ENCODE peak calls at places on chromosome 12, in ten cellular contexts. One of them, this sample, is unnamed.

GRCh38 chr12:4280351-4281163 is 7.0 kb downstream of the CCND2 start:
- DNase-seq in hepatocyte: peak; percentile 47
- DNase-seq in upper lobe of right lung: peak; percentile 74
- DNase-seq in tibial artery: no peak
- DNase-seq in ovary: peak; percentile 67
- DNase-seq in prostate gland: no peak
- DNase-seq in neural progenitor cell: peak; percentile 32
- DNase-seq in AG04450: no peak
- DNase-seq in Peyer's patch: no peak
- DNase-seq in HepG2: no peak
- DNase-seq in this sample: no peak

GRCh38 chr12:68405292-68405900 is 73.2 kb upstream of the MDM1 start:
- DNase-seq in hepatocyte: no peak
- DNase-seq in upper lobe of right lung: no peak
- DNase-seq in tibial artery: no peak
- DNase-seq in ovary: no peak
- DNase-seq in prostate gland: no peak
- DNase-seq in neural progenitor cell: no peak
- DNase-seq in AG04450: no peak
- DNase-seq in Peyer's patch: no peak
- DNase-seq in HepG2: no peak
- DNase-seq in this sample: no peak

GRCh38 chr12:76927170-76927784 is 48.5 kb upstream of the CSRP2 start:
- DNase-seq in hepatocyte: peak; percentile 35
- DNase-seq in upper lobe of right lung: no peak
- DNase-seq in tibial artery: peak; percentile 37
- DNase-seq in ovary: no peak
- DNase-seq in prostate gland: peak; percentile 11
- DNase-seq in neural progenitor cell: peak; percentile 75
- DNase-seq in AG04450: no peak
- DNase-seq in Peyer's patch: no peak
- DNase-seq in HepG2: peak; percentile 25
- DNase-seq in this sample: peak; percentile 5

GRCh38 chr12:93297536-93297935 is 80.2 kb upstream of the NUDT4 start:
- DNase-seq in hepatocyte: no peak
- DNase-seq in upper lobe of right lung: no peak
- DNase-seq in tibial artery: no peak
- DNase-seq in ovary: no peak
- DNase-seq in prostate gland: no peak
- DNase-seq in neural progenitor cell: no peak
- DNase-seq in AG04450: no peak
- DNase-seq in Peyer's patch: no peak
- DNase-seq in HepG2: no peak
- DNase-seq in this sample: no peak

GRCh38 chr12:111434680-111435338 is 29.1 kb downstream of the SH2B3 start:
- DNase-seq in hepatocyte: peak; percentile 47
- DNase-seq in upper lobe of right lung: no peak
- DNase-seq in tibial artery: peak; percentile 62
- DNase-seq in ovary: peak; percentile 85
- DNase-seq in prostate gland: peak; percentile 36
- DNase-seq in neural progenitor cell: no peak
- DNase-seq in AG04450: no peak
- DNase-seq in Peyer's patch: peak; percentile 85
- DNase-seq in HepG2: no peak
- DNase-seq in this sample: peak; percentile 75

GRCh38 chr12:65961731-65962130 is 137.4 kb downstream of the HMGA2 start:
- DNase-seq in hepatocyte: no peak
- DNase-seq in upper lobe of right lung: no peak
- DNase-seq in tibial artery: no peak
- DNase-seq in ovary: no peak
- DNase-seq in prostate gland: no peak
- DNase-seq in neural progenitor cell: no peak
- DNase-seq in AG04450: no peak
- DNase-seq in Peyer's patch: no peak
- DNase-seq in HepG2: no peak
- DNase-seq in this sample: no peak

GRCh38 chr12:53340398-53340797 is 4.2 kb upstream of the SP7 start:
- DNase-seq in hepatocyte: no peak
- DNase-seq in upper lobe of right lung: no peak
- DNase-seq in tibial artery: no peak
- DNase-seq in ovary: no peak
- DNase-seq in prostate gland: no peak
- DNase-seq in neural progenitor cell: no peak
- DNase-seq in AG04450: no peak
- DNase-seq in Peyer's patch: no peak
- DNase-seq in HepG2: no peak
- DNase-seq in this sample: no peak

GRCh38 chr12:120416490-120417216 is 21.3 kb upstream of the COX6A1 start:
- DNase-seq in hepatocyte: no peak
- DNase-seq in upper lobe of right lung: no peak
- DNase-seq in tibial artery: no peak
- DNase-seq in ovary: no peak
- DNase-seq in prostate gland: no peak
- DNase-seq in neural progenitor cell: no peak
- DNase-seq in AG04450: no peak
- DNase-seq in Peyer's patch: no peak
- DNase-seq in HepG2: no peak
- DNase-seq in this sample: no peak

GRCh38 chr12:153080-153746 is 60.7 kb downstream of the SLC6A12 start:
- DNase-seq in hepatocyte: peak; percentile 89
- DNase-seq in upper lobe of right lung: peak; percentile 84
- DNase-seq in tibial artery: peak; percentile 38
- DNase-seq in ovary: peak; percentile 48
- DNase-seq in prostate gland: peak; percentile 35
- DNase-seq in neural progenitor cell: peak; percentile 89
- DNase-seq in AG04450: no peak
- DNase-seq in Peyer's patch: peak; percentile 30
- DNase-seq in HepG2: peak; percentile 75
- DNase-seq in this sample: peak; percentile 56

GRCh38 chr12:3206536-3207072 is 129.4 kb downstream of the TSPAN9 start:
- DNase-seq in hepatocyte: no peak
- DNase-seq in upper lobe of right lung: no peak
- DNase-seq in tibial artery: no peak
- DNase-seq in ovary: no peak
- DNase-seq in prostate gland: no peak
- DNase-seq in neural progenitor cell: no peak
- DNase-seq in AG04450: no peak
- DNase-seq in Peyer's patch: no peak
- DNase-seq in HepG2: no peak
- DNase-seq in this sample: no peak

GRCh38 chr12:116361404-116362223 is 84.1 kb upstream of the MED13L start:
- DNase-seq in hepatocyte: no peak
- DNase-seq in upper lobe of right lung: no peak
- DNase-seq in tibial artery: no peak
- DNase-seq in ovary: no peak
- DNase-seq in prostate gland: no peak
- DNase-seq in neural progenitor cell: no peak
- DNase-seq in AG04450: no peak
- DNase-seq in Peyer's patch: peak; percentile 29
- DNase-seq in HepG2: no peak
- DNase-seq in this sample: no peak

GRCh38 chr12:59182660-59183455 is 262.6 kb upstream of the LRIG3 start:
- DNase-seq in hepatocyte: no peak
- DNase-seq in upper lobe of right lung: no peak
- DNase-seq in tibial artery: no peak
- DNase-seq in ovary: no peak
- DNase-seq in prostate gland: no peak
- DNase-seq in neural progenitor cell: no peak
- DNase-seq in AG04450: no peak
- DNase-seq in Peyer's patch: no peak
- DNase-seq in HepG2: no peak
- DNase-seq in this sample: no peak

GRCh38 chr12:122318607-122319311 is 52.5 kb upstream of the VPS33A start:
- DNase-seq in hepatocyte: no peak
- DNase-seq in upper lobe of right lung: no peak
- DNase-seq in tibial artery: peak; percentile 43
- DNase-seq in ovary: no peak
- DNase-seq in prostate gland: no peak
- DNase-seq in neural progenitor cell: no peak
- DNase-seq in AG04450: peak; percentile 24
- DNase-seq in Peyer's patch: no peak
- DNase-seq in HepG2: no peak
- DNase-seq in this sample: no peak

GRCh38 chr12:122322501-122322900 is 56.2 kb upstream of the VPS33A start:
- DNase-seq in hepatocyte: no peak
- DNase-seq in upper lobe of right lung: no peak
- DNase-seq in tibial artery: no peak
- DNase-seq in ovary: no peak
- DNase-seq in prostate gland: no peak
- DNase-seq in neural progenitor cell: no peak
- DNase-seq in AG04450: no peak
- DNase-seq in Peyer's patch: no peak
- DNase-seq in HepG2: no peak
- DNase-seq in this sample: no peak

GRCh38 chr12:122323311-122324019 is 57.2 kb upstream of the VPS33A start:
- DNase-seq in hepatocyte: no peak
- DNase-seq in upper lobe of right lung: no peak
- DNase-seq in tibial artery: no peak
- DNase-seq in ovary: no peak
- DNase-seq in prostate gland: no peak
- DNase-seq in neural progenitor cell: no peak
- DNase-seq in AG04450: no peak
- DNase-seq in Peyer's patch: no peak
- DNase-seq in HepG2: no peak
- DNase-seq in this sample: no peak

GRCh38 chr12:122319312-122319638 is 53.0 kb upstream of the VPS33A start:
- DNase-seq in hepatocyte: no peak
- DNase-seq in upper lobe of right lung: no peak
- DNase-seq in tibial artery: no peak
- DNase-seq in ovary: no peak
- DNase-seq in prostate gland: no peak
- DNase-seq in neural progenitor cell: no peak
- DNase-seq in AG04450: no peak
- DNase-seq in Peyer's patch: no peak
- DNase-seq in HepG2: no peak
- DNase-seq in this sample: no peak
- H3K27ac ChIP-seq in hepatocyte: no peak overlapping the region
- H3K27ac ChIP-seq in upper lobe of right lung: peak overlapping the region; percentile 53
- H3K27ac ChIP-seq in tibial artery: peak overlapping the region; percentile 76
- H3K27ac ChIP-seq in ovary: no peak overlapping the region
- H3K27ac ChIP-seq in prostate gland: no peak overlapping the region
- H3K27ac ChIP-seq in neural progenitor cell: no peak overlapping the region
- H3K27ac ChIP-seq in AG04450: peak overlapping the region; percentile 78
- H3K27ac ChIP-seq in Peyer's patch: no peak overlapping the region
- H3K27ac ChIP-seq in HepG2: no peak overlapping the region
- H3K27ac ChIP-seq in this sample: no peak overlapping the region

GRCh38 chr12:25996677-25997076 is 38.2 kb downstream of the RASSF8 start:
- DNase-seq in hepatocyte: no peak
- DNase-seq in upper lobe of right lung: no peak
- DNase-seq in tibial artery: no peak
- DNase-seq in ovary: no peak
- DNase-seq in prostate gland: no peak
- DNase-seq in neural progenitor cell: no peak
- DNase-seq in AG04450: no peak
- DNase-seq in Peyer's patch: no peak
- DNase-seq in HepG2: no peak
- DNase-seq in this sample: no peak

GRCh38 chr12:26000883-26001282 is 42.4 kb downstream of the RASSF8 start:
- DNase-seq in hepatocyte: no peak
- DNase-seq in upper lobe of right lung: no peak
- DNase-seq in tibial artery: no peak
- DNase-seq in ovary: no peak
- DNase-seq in prostate gland: no peak
- DNase-seq in neural progenitor cell: no peak
- DNase-seq in AG04450: no peak
- DNase-seq in Peyer's patch: no peak
- DNase-seq in HepG2: no peak
- DNase-seq in this sample: no peak

GRCh38 chr12:25997401-25997973 is 39.0 kb downstream of the RASSF8 start:
- DNase-seq in hepatocyte: no peak
- DNase-seq in upper lobe of right lung: no peak
- DNase-seq in tibial artery: no peak
- DNase-seq in ovary: no peak
- DNase-seq in prostate gland: no peak
- DNase-seq in neural progenitor cell: peak; percentile 41
- DNase-seq in AG04450: peak; percentile 53
- DNase-seq in Peyer's patch: no peak
- DNase-seq in HepG2: no peak
- DNase-seq in this sample: no peak

GRCh38 chr12:26003065-26003464 is 44.6 kb downstream of the RASSF8 start:
- DNase-seq in hepatocyte: no peak
- DNase-seq in upper lobe of right lung: no peak
- DNase-seq in tibial artery: no peak
- DNase-seq in ovary: no peak
- DNase-seq in prostate gland: no peak
- DNase-seq in neural progenitor cell: no peak
- DNase-seq in AG04450: no peak
- DNase-seq in Peyer's patch: no peak
- DNase-seq in HepG2: no peak
- DNase-seq in this sample: no peak

DNA sequence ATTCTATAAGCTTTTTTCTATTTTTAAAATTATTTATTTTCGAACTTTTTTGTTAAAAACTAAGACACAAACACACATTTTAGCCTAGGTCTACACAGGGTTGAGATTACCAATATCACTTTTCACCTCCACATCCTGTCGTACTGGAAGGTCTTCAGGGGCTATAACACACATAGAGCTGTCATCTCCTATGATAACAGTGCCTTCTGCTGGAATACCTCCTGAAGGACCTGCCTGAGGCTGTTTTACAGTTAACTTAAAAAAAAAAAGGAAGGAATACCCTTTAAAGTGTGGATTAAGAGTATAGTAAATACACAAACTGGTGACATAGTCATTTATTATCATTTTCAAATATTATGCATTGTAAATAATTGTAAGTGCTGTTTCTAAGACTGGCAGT is 43.0 kb downstream of the RASSF8 start:
- DNase-seq in hepatocyte: no peak
- DNase-seq in upper lobe of right lung: no peak
- DNase-seq in tibial artery: no peak
- DNase-seq in ovary: no peak
- DNase-seq in prostate gland: no peak
- DNase-seq in neural progenitor cell: no peak
- DNase-seq in AG04450: no peak
- DNase-seq in Peyer's patch: no peak
- DNase-seq in HepG2: no peak
- DNase-seq in this sample: no peak
- TF ChIP-seq CTCF in hepatocyte: peak; percentile 5
- TF ChIP-seq CTCF in upper lobe of right lung: no peak
- TF ChIP-seq CTCF in tibial artery: no peak
- TF ChIP-seq CTCF in ovary: no peak
- TF ChIP-seq CTCF in prostate gland: no peak
- TF ChIP-seq CTCF in neural progenitor cell: no peak
- TF ChIP-seq CTCF in AG04450: no peak
- TF ChIP-seq CTCF in Peyer's patch: no peak
- TF ChIP-seq CTCF in HepG2: peak; percentile 17
- TF ChIP-seq CTCF in this sample: no peak

GRCh38 chr12:74953697-74954096 is 255.9 kb downstream of the KCNC2 start:
- DNase-seq in hepatocyte: no peak
- DNase-seq in upper lobe of right lung: no peak
- DNase-seq in tibial artery: no peak
- DNase-seq in ovary: no peak
- DNase-seq in prostate gland: no peak
- DNase-seq in neural progenitor cell: no peak
- DNase-seq in AG04450: no peak
- DNase-seq in Peyer's patch: no peak
- DNase-seq in HepG2: no peak
- DNase-seq in this sample: no peak
- H3K9me3 ChIP-seq in hepatocyte: peaks cover 8% of the 10 kb centered on the region
- H3K9me3 ChIP-seq in upper lobe of right lung: no peaks in the 10 kb centered on the region
- H3K9me3 ChIP-seq in tibial artery: no peaks in the 10 kb centered on the region
- H3K9me3 ChIP-seq in ovary: no peaks in the 10 kb centered on the region
- H3K9me3 ChIP-seq in prostate gland: no peaks in the 10 kb centered on the region
- H3K9me3 ChIP-seq in neural progenitor cell: no peaks in the 10 kb centered on the region
- H3K9me3 ChIP-seq in AG04450: no peaks in the 10 kb centered on the region
- H3K9me3 ChIP-seq in Peyer's patch: no peaks in the 10 kb centered on the region
- H3K9me3 ChIP-seq in HepG2: peaks cover 12% of the 10 kb centered on the region
- H3K9me3 ChIP-seq in this sample: peaks cover 4% of the 10 kb centered on the region

GRCh38 chr12:48182659-48183058 is 785 bp upstream of the CCDC184 start:
- DNase-seq in hepatocyte: no peak
- DNase-seq in upper lobe of right lung: no peak
- DNase-seq in tibial artery: no peak
- DNase-seq in ovary: no peak
- DNase-seq in prostate gland: no peak
- DNase-seq in neural progenitor cell: no peak
- DNase-seq in AG04450: no peak
- DNase-seq in Peyer's patch: no peak
- DNase-seq in HepG2: no peak
- DNase-seq in this sample: no peak
- H3K27ac ChIP-seq in hepatocyte: peak overlapping the region; percentile 54
- H3K27ac ChIP-seq in upper lobe of right lung: no peak overlapping the region
- H3K27ac ChIP-seq in tibial artery: peak overlapping the region; percentile 54
- H3K27ac ChIP-seq in ovary: no peak overlapping the region
- H3K27ac ChIP-seq in prostate gland: no peak overlapping the region
- H3K27ac ChIP-seq in neural progenitor cell: no peak overlapping the region
- H3K27ac ChIP-seq in AG04450: no peak overlapping the region
- H3K27ac ChIP-seq in Peyer's patch: peak overlapping the region; percentile 56
- H3K27ac ChIP-seq in HepG2: no peak overlapping the region
- H3K27ac ChIP-seq in this sample: no peak overlapping the region

This sample was measured in CD4-positive, alpha-beta T cell.